ENCODE peak calls at places on chromosome 19, in four cellular contexts. G, Q, M and I are unnamed samples.

GRCh38 chr19:42295831-42296525 is 6.0 kb upstream of the PRR19 start:
- DNase-seq in G (peak), Q (peak), M (peak), I (no peak)

GRCh38 chr19:50803633-50804419 is 13.6 kb downstream of the ACP4 start:
- DNase-seq in G (no peak), Q (no peak), M (no peak), I (no peak)

GRCh38 chr19:21482863-21483276 is 22.5 kb upstream of the ZNF429 start:
- DNase-seq in G (no peak), Q (peak), M (peak), I (no peak)

GRCh38 chr19:53463263-53463662 is 4.3 kb upstream of the ZNF813 start:
- DNase-seq in G (no peak), Q (peak), M (peak), I (no peak)

GRCh38 chr19:47258895-47259555 is 2.7 kb downstream of the CCDC9 start:
- DNase-seq in G (no peak), Q (no peak), M (no peak), I (no peak)

GRCh38 chr19:55640043-55640576 is 692 bp upstream of the ZNF580 start:
- DNase-seq in G (no peak), Q (peak), M (no peak), I (no peak)

GRCh38 chr19:28934626-28935025 is 278.3 kb downstream of the UQCRFS1 start:
- DNase-seq in G (no peak), Q (no peak), M (no peak), I (no peak)

GRCh38 chr19:32018014-32018413 is 327.4 kb upstream of the ZNF507 start:
- DNase-seq in G (peak), Q (no peak), M (peak), I (no peak)

GRCh38 chr19:35171730-35172129 is 17.2 kb downstream of the FXYD5 start:
- DNase-seq in G (no peak), Q (no peak), M (no peak), I (no peak)

GRCh38 chr19:50205681-50206138 is 2.3 kb downstream of the MYH14 start:
- DNase-seq in G (no peak), Q (peak), M (no peak), I (no peak)

GRCh38 chr19:38792250-38793111 is 3.5 kb downstream of the LGALS7B start:
- DNase-seq in G (no peak), Q (peak), M (no peak), I (no peak)

GRCh38 chr19:55603115-55603514 is 2.3 kb upstream of the ZNF865 start:
- DNase-seq in G (no peak), Q (no peak), M (no peak), I (no peak)

GRCh38 chr19:38047048-38047435 is 140.0 kb downstream of the SIPA1L3 start:
- DNase-seq in G (no peak), Q (no peak), M (no peak), I (no peak)

GRCh38 chr19:46364359-46364758 is 17.5 kb downstream of the PPP5C start:
- DNase-seq in G (no peak), Q (no peak), M (no peak), I (no peak)

GRCh38 chr19:8304841-8305621 is 3.1 kb downstream of the CD320 start:
- DNase-seq in G (no peak), Q (peak), M (peak), I (no peak)

GRCh38 chr19:47521473-47522180 is 6.8 kb upstream of the NAPA start:
- DNase-seq in G (no peak), Q (no peak), M (no peak), I (no peak)

GRCh38 chr19:16266586-16266942 is 58.1 kb upstream of the KLF2 start:
- DNase-seq in G (no peak), Q (no peak), M (no peak), I (no peak)

GRCh38 chr19:32646556-32646955 is 28.4 kb downstream of the ANKRD27 start:
- DNase-seq in G (no peak), Q (no peak), M (no peak), I (no peak)

GRCh38 chr19:35973487-35973886 is 21.5 kb upstream of the SDHAF1 start:
- DNase-seq in G (no peak), Q (no peak), M (no peak), I (no peak)

GRCh38 chr19:6108721-6109633 is 1.3 kb downstream of the RFX2 start:
- DNase-seq in G (peak), Q (peak), M (peak), I (peak)

GRCh38 chr19:41869374-41869955 is 7.6 kb upstream of the CD79A start:
- DNase-seq in G (no peak), Q (no peak), M (no peak), I (no peak)

GRCh38 chr19:50638576-50638975 is 1.1 kb downstream of the SYT3 start:
- DNase-seq in G (no peak), Q (no peak), M (no peak), I (no peak)

GRCh38 chr19:45884682-45885555 is 1.0 kb downstream of the IRF2BP1 start:
- DNase-seq in G (no peak), Q (no peak), M (no peak), I (no peak)

GRCh38 chr19:31675187-31675913 is 326.1 kb upstream of the TSHZ3 start:
- DNase-seq in G (no peak), Q (no peak), M (no peak), I (no peak)

GRCh38 chr19:18020212-18021067 is 12.5 kb downstream of the ARRDC2 start:
- DNase-seq in G (no peak), Q (peak), M (peak), I (no peak)

GRCh38 chr19:40613669-40614594 is 12.8 kb downstream of the LTBP4 start:
- DNase-seq in G (peak), Q (peak), M (peak), I (no peak)

GRCh38 chr19:54391589-54392061 is 23.6 kb upstream of the TTYH1 start:
- DNase-seq in G (no peak), Q (no peak), M (no peak), I (no peak)

GRCh38 chr19:47897857-47898256 is 11.7 kb upstream of the SULT2A1 start:
- DNase-seq in G (no peak), Q (no peak), M (no peak), I (no peak)

GRCh38 chr19:46728693-46729339 is 11.9 kb upstream of the PRKD2 start:
- DNase-seq in G (peak), Q (peak), M (peak), I (no peak)

GRCh38 chr19:14871619-14872230 is 14.2 kb downstream of the OR7A17 start:
- DNase-seq in G (peak), Q (no peak), M (no peak), I (no peak)
- TF ChIP-seq CTCF in G (peak), Q (no peak), M (no peak), I (peak)

GRCh38 chr19:14366529-14366928 is 14.7 kb upstream of the ADGRE5 start:
- DNase-seq in G (peak), Q (peak), M (peak), I (no peak)

GRCh38 chr19:14367016-14367415 is 14.2 kb upstream of the ADGRE5 start:
- DNase-seq in G (no peak), Q (no peak), M (no peak), I (no peak)

GRCh38 chr19:14363203-14364097 is 17.8 kb upstream of the ADGRE5 start:
- DNase-seq in G (no peak), Q (peak), M (peak), I (no peak)

GRCh38 chr19:14361824-14362223 is 19.4 kb upstream of the ADGRE5 start:
- DNase-seq in G (no peak), Q (no peak), M (peak), I (no peak)
- TF ChIP-seq CTCF in G (peak), Q (no peak), M (peak), I (no peak)

GRCh38 chr19:58513213-58513693 is 1.5 kb upstream of the SLC27A5 start:
- DNase-seq in G (no peak), Q (no peak), M (no peak), I (no peak)

GRCh38 chr19:58515259-58515658 is 3.5 kb upstream of the SLC27A5 start:
- DNase-seq in G (no peak), Q (no peak), M (no peak), I (no peak)

GRCh38 chr19:58511353-58512208 is at the start of gene SLC27A5:
- DNase-seq in G (no peak), Q (no peak), M (no peak), I (no peak)

GRCh38 chr19:58514564-58515020 is 2.8 kb upstream of the SLC27A5 start:
- DNase-seq in G (no peak), Q (no peak), M (no peak), I (no peak)

DNA sequence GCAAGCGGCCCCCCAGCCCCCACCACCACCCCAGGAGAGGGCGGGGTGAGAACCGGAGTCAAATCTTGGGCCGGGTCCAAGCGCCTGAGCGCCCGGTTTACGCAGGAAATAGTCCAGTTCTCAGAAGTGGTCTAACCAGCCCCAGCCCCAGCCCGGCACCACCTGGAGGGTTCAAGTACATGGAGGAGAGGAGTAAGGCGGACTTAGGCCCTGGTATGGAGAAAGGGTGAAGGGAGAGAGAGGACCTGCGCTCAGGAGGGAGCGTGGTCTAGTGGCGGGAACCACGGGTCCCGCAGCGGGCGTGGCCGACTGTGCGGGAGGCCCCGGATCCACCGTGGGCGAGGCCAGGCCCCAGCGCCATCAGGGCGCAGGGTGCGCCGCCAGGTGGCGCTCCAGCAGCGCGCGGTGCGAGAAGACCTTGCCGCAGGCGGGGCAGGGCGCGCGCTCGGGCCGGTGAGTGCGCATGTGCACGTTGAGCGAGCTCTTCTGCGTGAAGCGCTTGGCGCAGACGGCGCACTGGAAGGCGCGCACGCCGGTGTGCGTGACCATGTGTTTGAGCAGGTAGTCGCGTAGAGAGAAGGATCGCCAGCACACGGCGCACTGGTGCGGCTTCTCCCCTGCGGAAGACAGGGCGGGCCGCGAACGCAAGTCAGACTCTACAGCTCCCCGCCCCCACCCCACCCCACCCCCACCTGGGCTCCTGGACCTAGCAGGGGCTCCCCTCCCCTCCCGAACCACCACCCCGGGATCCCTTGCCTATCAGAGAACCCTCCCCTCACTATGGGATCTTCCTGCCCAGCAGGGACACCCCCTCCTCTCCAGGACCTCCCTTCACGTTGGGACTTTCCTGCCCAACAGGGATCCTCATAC is 2.1 kb upstream of the SLC27A5 start:
- DNase-seq in G (peak), Q (peak), M (peak), I (peak)
- TF ChIP-seq CTCF in G (peak), Q (peak), M (peak), I (peak)

DNA sequence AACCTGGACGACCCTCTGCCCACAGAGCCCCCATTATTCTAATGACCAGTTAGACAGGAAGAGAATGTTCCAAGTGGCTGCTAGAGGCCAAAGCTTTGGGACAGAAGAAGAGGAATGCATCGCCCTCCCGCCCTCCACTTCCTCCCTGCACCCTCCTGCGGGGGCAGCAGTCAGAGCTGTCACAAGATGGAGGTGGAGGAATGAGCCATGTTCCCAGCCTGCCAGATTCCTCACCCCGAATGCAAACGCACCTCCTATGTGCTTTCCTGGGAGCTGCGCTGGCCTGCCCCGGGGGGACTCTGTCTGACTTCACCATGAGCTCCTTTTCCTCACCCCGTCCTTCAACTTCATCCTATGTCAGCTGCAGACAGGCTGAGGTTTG is 1.7 kb downstream of the YJEFN3 start:
- DNase-seq in G (no peak), Q (no peak), M (no peak), I (no peak)
- TF ChIP-seq CTCF in G (no peak), Q (no peak), M (no peak), I (no peak)

GRCh38 chr19:49145485-49146407 is 9.4 kb downstream of the HRC start:
- DNase-seq in G (no peak), Q (peak), M (peak), I (no peak)
- TF ChIP-seq CTCF in G (peak), Q (peak), M (peak), I (peak)

DNA sequence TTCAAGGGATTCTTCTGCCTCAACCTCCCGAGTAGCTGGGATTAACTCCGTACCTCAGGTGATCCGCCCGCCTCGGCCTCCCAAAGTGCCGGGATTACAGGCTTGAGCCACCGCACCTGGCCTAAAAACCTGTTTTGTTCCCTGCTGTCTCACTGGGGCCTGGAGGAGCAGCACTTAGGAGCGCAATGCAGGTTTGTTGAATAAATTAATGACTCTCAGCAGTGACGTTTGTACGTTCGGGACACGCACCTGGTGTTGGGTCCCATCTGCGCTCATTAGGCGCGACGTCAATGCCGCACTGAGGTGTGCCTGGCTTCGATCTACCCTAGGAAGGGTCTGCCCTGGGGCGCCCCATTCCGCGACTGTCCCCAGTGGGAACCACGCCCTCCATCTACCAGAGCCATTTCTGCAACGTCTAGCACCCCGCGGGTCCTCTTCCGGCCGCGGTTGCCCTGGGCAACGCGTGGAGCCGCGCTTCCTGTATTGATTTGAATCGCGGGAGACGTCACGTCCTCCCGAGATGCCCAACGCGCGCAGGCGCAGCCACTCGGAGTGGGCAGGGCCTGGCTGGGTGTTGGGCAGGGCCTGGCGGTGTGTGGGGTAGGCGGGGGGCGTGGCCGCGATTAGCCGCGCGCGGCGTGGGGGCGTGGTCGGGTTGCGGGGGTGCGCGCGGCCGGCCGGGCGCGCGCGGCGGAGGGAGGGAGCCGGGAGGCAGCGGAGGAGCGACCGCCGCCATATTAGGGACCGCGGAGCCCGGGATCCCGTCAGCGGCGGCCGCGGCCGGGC is at the start of gene FZR1:
- DNase-seq in G (peak), Q (peak), M (peak), I (peak)
- TF ChIP-seq CTCF in G (no peak), Q (no peak), M (no peak), I (peak)

GRCh38 chr19:52188822-52189744 is 769 bp upstream of the PPP2R1A start:
- DNase-seq in G (peak), Q (no peak), M (no peak), I (no peak)
- TF ChIP-seq CTCF in G (no peak), Q (no peak), M (no peak), I (peak)

DNA sequence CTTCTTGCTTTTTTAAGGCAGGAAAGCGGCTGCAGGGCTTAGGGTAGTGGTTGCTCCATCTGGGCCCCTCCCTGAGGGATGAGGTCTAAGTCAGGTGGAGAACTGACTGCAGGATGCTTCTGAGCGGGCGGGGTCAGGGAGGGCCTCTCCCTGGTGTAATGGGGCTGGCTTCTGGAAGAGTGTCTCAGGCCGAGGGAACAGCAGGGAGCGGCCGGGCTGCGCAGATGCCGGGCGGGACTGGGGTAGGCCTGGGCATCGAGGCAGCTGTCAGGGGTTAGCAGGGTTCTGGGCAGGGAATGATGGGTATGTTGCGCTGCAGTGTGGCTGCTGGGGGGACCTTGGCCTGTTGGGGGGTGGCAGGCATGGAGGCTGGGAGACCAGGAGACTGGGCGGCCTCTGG is 2.7 kb downstream of the FAM174C start:
- DNase-seq in G (no peak), Q (no peak), M (no peak), I (no peak)
- TF ChIP-seq CTCF in G (no peak), Q (no peak), M (no peak), I (no peak)

GRCh38 chr19:11984986-11985385 is 20.1 kb downstream of the ZNF763 start:
- DNase-seq in G (no peak), Q (no peak), M (no peak), I (no peak)
- TF ChIP-seq CTCF in G (no peak), Q (no peak), M (no peak), I (no peak)

DNA sequence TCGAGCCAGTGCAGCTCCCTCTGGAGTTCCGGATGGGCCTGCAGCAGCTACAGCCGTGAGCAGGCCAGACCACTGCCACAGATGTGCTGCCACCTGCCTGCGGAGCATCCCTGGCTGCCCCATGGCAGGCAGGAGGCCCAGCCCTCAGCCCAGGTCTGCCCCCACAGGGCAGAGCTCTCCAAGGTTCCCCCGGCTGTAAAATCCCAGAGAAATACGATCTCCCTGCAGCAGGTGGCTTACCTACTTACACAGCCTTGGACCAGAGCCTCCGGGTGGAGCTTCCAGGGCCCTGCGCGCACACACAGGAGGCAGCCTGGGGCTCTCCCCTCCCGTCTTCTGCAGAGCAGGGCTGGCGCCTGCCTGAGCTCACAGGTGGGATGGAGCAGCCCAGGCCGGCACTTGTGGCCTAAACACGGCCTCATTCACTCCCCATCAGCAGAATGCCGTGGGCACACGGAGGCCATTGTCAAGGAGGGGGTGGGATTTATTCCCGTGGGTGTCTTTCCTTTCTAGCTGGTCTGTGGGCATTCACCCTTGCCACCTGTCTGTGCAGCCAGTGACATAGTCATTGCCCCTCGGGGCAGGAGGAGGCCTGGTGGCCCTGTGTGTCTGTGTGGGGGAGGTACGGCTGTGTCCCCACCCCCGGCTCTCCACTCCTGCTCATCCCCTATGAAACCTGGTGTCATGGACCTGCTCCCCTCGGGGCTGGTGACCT is 118.0 kb downstream of the KDM4B start:
- DNase-seq in G (no peak), Q (no peak), M (no peak), I (no peak)
- TF ChIP-seq CTCF in G (no peak), Q (no peak), M (no peak), I (no peak)